ENCODE peak calls at places on chromosome 12, in five cellular contexts. R, N, W, L and H are unnamed samples.
A peak's percentile ranks its signal among the peaks of the same experiment; 100 is the strongest.

GRCh38 chr12:106058256-106059182 is 80.2 kb downstream of the NUAK1 start:
- DNase-seq in N (peak; percentile 83), L (no peak), R (no peak), W (no peak), H (no peak)

GRCh38 chr12:75480469-75480949 is at the start of gene GLIPR1:
- DNase-seq in R (peak; percentile 86), N (peak; percentile 99), W (peak; percentile 43), L (peak; percentile 56), H (peak; percentile 83)

GRCh38 chr12:120817559-120818330 is 86.4 kb downstream of the SPPL3 start:
- DNase-seq in R (no peak), W (no peak), L (no peak), N (no peak), H (no peak)

GRCh38 chr12:127550271-127550670 is 716.7 kb upstream of the TMEM132C start:
- DNase-seq in W (no peak), R (no peak), N (peak; percentile 82), L (no peak), H (no peak)

GRCh38 chr12:120252071-120252906 is 13.2 kb downstream of the PXN start:
- DNase-seq in N (no peak), L (no peak), R (no peak), W (peak; percentile 69), H (peak; percentile 92)

GRCh38 chr12:25089738-25090137 is 105.2 kb downstream of the DNAI7 start:
- DNase-seq in R (no peak), N (no peak), W (no peak), L (no peak), H (no peak)

GRCh38 chr12:93778306-93778705 is 101.1 kb downstream of the CRADD start:
- DNase-seq in R (no peak), N (peak; percentile 95), W (no peak), L (no peak), H (no peak)

GRCh38 chr12:111368291-111368683 is 608 bp downstream of the PHETA1 start:
- DNase-seq in R (no peak), N (peak; percentile 47), L (no peak), W (no peak), H (no peak)

GRCh38 chr12:72560370-72560769 is 288.2 kb downstream of the TRHDE start:
- DNase-seq in N (no peak), L (no peak), R (no peak), W (no peak), H (no peak)

GRCh38 chr12:56645201-56645716 is 525 bp downstream of the ATP5F1B start:
- DNase-seq in R (no peak), W (no peak), N (peak; percentile 59), L (peak; percentile 40), H (no peak)

GRCh38 chr12:51390457-51391046 is 654 bp downstream of the GALNT6 start:
- DNase-seq in R (no peak), W (no peak), N (no peak), L (no peak), H (no peak)

GRCh38 chr12:106682594-106683234 is 91.8 kb upstream of the RIC8B start:
- DNase-seq in R (peak; percentile 56), W (no peak), N (peak; percentile 33), L (peak; percentile 20), H (no peak)

GRCh38 chr12:69095765-69096477 is 143.4 kb upstream of the CPSF6 start:
- DNase-seq in W (no peak), L (no peak), N (no peak), R (no peak), H (no peak)

GRCh38 chr12:51777457-51777856 is 71.1 kb downstream of the FIGNL2 start:
- DNase-seq in W (no peak), R (no peak), N (no peak), L (no peak), H (no peak)

GRCh38 chr12:108122072-108122471 is 7.0 kb upstream of the WSCD2 start:
- DNase-seq in L (no peak), W (no peak), N (no peak), R (no peak), H (no peak)

GRCh38 chr12:45726594-45727300 is 2.8 kb upstream of the ARID2 start:
- DNase-seq in R (peak; percentile 31), W (peak; percentile 21), L (peak; percentile 36), N (peak; percentile 78), H (peak; percentile 9)

GRCh38 chr12:93852067-93852466 is 174.9 kb downstream of the CRADD start:
- DNase-seq in R (no peak), W (no peak), L (no peak), N (no peak), H (no peak)

GRCh38 chr12:115204957-115205754 is 521.2 kb upstream of the TBX3 start:
- DNase-seq in N (peak; percentile 57), R (peak; percentile 48), L (no peak), W (no peak), H (no peak)

GRCh38 chr12:71955946-71956345 is 17.3 kb downstream of the TPH2 start:
- DNase-seq in W (no peak), R (no peak), N (peak; percentile 81), L (no peak), H (no peak)

GRCh38 chr12:120581998-120582397 is 796 bp upstream of the POP5 start:
- DNase-seq in N (peak; percentile 84), L (no peak), R (no peak), W (no peak), H (no peak)

GRCh38 chr12:117790948-117791347 is 177.8 kb downstream of the KSR2 start:
- DNase-seq in N (no peak), W (no peak), L (no peak), R (no peak), H (no peak)

GRCh38 chr12:52175411-52176350 is 16.1 kb downstream of the KRT80 start:
- DNase-seq in R (no peak), N (no peak), L (no peak), W (no peak), H (no peak)

GRCh38 chr12:19369691-19370148 is 69.6 kb upstream of the AEBP2 start:
- DNase-seq in N (peak; percentile 70), L (no peak), R (no peak), W (no peak), H (no peak)

GRCh38 chr12:123971770-123972447 is 722 bp downstream of the CCDC92 start:
- DNase-seq in R (peak; percentile 50), L (peak; percentile 37), N (peak; percentile 76), W (peak; percentile 12), H (peak; percentile 51)

GRCh38 chr12:49200882-49201594 is 12.2 kb upstream of the TUBA1A start:
- DNase-seq in L (peak; percentile 64), R (peak; percentile 84), N (peak; percentile 78), W (no peak), H (peak; percentile 38)

GRCh38 chr12:1099158-1099557 is 108.1 kb downstream of the ERC1 start:
- DNase-seq in L (no peak), R (no peak), N (no peak), W (no peak), H (no peak)
- H3K27ac ChIP-seq in L (no peak overlapping the region), R (no peak overlapping the region), N (no peak overlapping the region), W (no peak overlapping the region), H (no peak overlapping the region)

GRCh38 chr12:27293463-27293862 is 39.2 kb upstream of the BMAL2 start:
- DNase-seq in R (no peak), L (no peak), N (no peak), W (no peak), H (no peak)

GRCh38 chr12:27289414-27289813 is 43.2 kb upstream of the BMAL2 start:
- DNase-seq in L (no peak), W (no peak), N (peak; percentile 22), R (no peak), H (no peak)

GRCh38 chr12:27292718-27293117 is 39.9 kb upstream of the BMAL2 start:
- DNase-seq in W (no peak), N (no peak), L (no peak), R (no peak), H (no peak)

GRCh38 chr12:27290501-27291168 is 42.0 kb upstream of the BMAL2 start:
- DNase-seq in L (no peak), R (no peak), N (no peak), W (no peak), H (no peak)

GRCh38 chr12:27291862-27292261 is 40.8 kb upstream of the BMAL2 start:
- DNase-seq in W (no peak), N (no peak), L (no peak), R (no peak), H (no peak)
- H3K27ac ChIP-seq in W (no peak overlapping the region), N (no peak overlapping the region), L (no peak overlapping the region), R (no peak overlapping the region), H (no peak overlapping the region)

GRCh38 chr12:90106568-90106967 is 397.9 kb upstream of the ATP2B1 start:
- DNase-seq in R (no peak), N (no peak), W (no peak), L (no peak), H (no peak)
- H3K27ac ChIP-seq in R (no peak overlapping the region), N (no peak overlapping the region), W (no peak overlapping the region), L (no peak overlapping the region), H (no peak overlapping the region)

GRCh38 chr12:4268549-4269181 is 4.9 kb upstream of the CCND2 start:
- DNase-seq in L (no peak), W (no peak), N (peak; percentile 8), R (no peak), H (no peak)
- H3K27ac ChIP-seq in L (no peak overlapping the region), W (peak overlapping the region; percentile 80), N (no peak overlapping the region), R (no peak overlapping the region), H (peak overlapping the region; percentile 91)

DNA sequence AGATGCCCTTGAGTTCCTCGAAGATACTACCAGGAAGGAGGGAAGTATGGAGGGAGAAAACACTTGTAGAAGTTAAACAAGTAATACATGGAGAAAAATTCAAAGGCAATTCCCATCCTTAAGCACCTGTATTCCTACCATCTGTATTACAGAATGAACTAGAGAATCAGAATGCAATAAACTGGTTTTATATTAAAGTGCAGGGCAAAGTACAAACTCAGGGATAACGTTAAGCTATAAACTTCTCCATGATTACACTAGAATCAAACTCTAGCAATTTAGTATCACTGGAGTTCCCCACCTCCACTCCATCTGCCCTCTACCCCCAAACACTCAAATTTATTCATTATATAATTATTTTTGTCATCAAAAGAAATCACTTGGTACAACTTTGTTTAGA is 13.1 kb downstream of the PAWR start:
- DNase-seq in W (no peak), L (no peak), N (no peak), R (no peak), H (no peak)
- H3K27ac ChIP-seq in W (no peak overlapping the region), L (no peak overlapping the region), N (no peak overlapping the region), R (no peak overlapping the region), H (no peak overlapping the region)

DNA sequence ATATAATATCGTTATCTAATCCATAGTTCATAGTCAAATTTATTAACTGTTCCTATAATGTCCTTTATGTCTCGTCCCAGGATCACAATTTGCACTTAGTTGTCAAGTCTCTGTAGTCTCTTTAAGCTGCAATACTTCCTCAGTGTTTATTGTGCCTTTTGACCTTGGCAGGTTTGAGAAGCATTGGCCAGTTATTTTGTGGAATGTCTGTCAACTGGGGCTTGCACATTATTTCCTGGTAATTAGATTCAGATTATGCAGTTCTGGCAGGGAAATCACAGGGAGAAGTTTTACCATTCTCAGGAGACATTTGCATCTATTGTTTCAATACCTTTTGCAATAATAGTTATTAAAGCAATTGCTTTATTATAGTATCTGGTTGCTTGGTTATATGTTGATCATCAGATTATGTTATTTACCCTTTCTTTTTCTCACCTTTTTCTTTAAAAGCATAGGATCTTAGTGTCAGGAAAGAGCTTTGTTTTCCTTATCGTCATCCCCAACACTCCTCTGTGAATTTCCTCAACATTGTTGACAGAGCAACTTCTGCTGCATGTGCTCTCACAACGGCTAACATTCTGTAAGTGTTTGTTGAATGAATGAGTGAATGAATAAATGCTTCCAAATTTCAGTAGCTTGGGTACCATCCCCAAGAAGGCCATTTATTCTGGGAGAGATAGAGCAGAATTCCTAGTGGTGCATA is 3.7 kb upstream of the ART4 start:
- DNase-seq in W (no peak), L (no peak), R (no peak), N (no peak), H (no peak)
- H3K27ac ChIP-seq in W (no peak overlapping the region), L (no peak overlapping the region), R (no peak overlapping the region), N (no peak overlapping the region), H (no peak overlapping the region)